ENCODE peak calls at places on chromosomes 13 and 19, in four cellular contexts. One of them, this sample, is unnamed.

GRCh38 chr13:98729526-98730057 is 22.9 kb downstream of the SLC15A1 start:
- DNase-seq in PC-3: no peak
- DNase-seq in thoracic aorta: no peak
- DNase-seq in psoas muscle: no peak
- DNase-seq in this sample: no peak

GRCh38 chr19:40147693-40148347 is 43.4 kb upstream of the MAP3K10 start:
- DNase-seq in PC-3: peak; percentile 50
- DNase-seq in psoas muscle: no peak
- DNase-seq in thoracic aorta: no peak
- DNase-seq in this sample: no peak

GRCh38 chr19:50518091-50519005 is 4.6 kb upstream of the ASPDH start:
- DNase-seq in thoracic aorta: no peak
- DNase-seq in psoas muscle: no peak
- DNase-seq in PC-3: no peak
- DNase-seq in this sample: no peak

GRCh38 chr19:7989071-7989575 is 16.3 kb downstream of the ELAVL1 start:
- DNase-seq in psoas muscle: no peak
- DNase-seq in thoracic aorta: no peak
- DNase-seq in PC-3: peak; percentile 84
- DNase-seq in this sample: no peak

GRCh38 chr13:110549795-110550160 is 11.7 kb downstream of the RAB20 start:
- DNase-seq in thoracic aorta: no peak
- DNase-seq in psoas muscle: no peak
- DNase-seq in PC-3: no peak
- DNase-seq in this sample: no peak

GRCh38 chr13:43284162-43284561 is 260.8 kb downstream of the DNAJC15 start:
- DNase-seq in psoas muscle: no peak
- DNase-seq in thoracic aorta: no peak
- DNase-seq in PC-3: peak; percentile 71
- DNase-seq in this sample: no peak

GRCh38 chr13:18951412-18951811 is 230.2 kb downstream of the TUBA3C start:
- DNase-seq in PC-3: no peak
- DNase-seq in thoracic aorta: no peak
- DNase-seq in psoas muscle: no peak
- DNase-seq in this sample: no peak

GRCh38 chr19:56692496-56692895 is 20.9 kb upstream of the ZNF835 start:
- DNase-seq in psoas muscle: no peak
- DNase-seq in PC-3: no peak
- DNase-seq in thoracic aorta: no peak
- DNase-seq in this sample: no peak

GRCh38 chr19:38143847-38144246 is 80.2 kb downstream of the DPF1 start:
- DNase-seq in thoracic aorta: no peak
- DNase-seq in psoas muscle: no peak
- DNase-seq in PC-3: no peak
- DNase-seq in this sample: no peak

GRCh38 chr13:73849292-73849691 is 284.9 kb downstream of the KLF12 start:
- DNase-seq in thoracic aorta: no peak
- DNase-seq in PC-3: peak; percentile 33
- DNase-seq in psoas muscle: no peak
- DNase-seq in this sample: no peak

GRCh38 chr13:110559429-110559943 is 2.0 kb downstream of the RAB20 start:
- DNase-seq in PC-3: peak; percentile 70
- DNase-seq in psoas muscle: no peak
- DNase-seq in thoracic aorta: no peak
- DNase-seq in this sample: peak; percentile 57

GRCh38 chr13:36352350-36352749 is 6.2 kb upstream of the SPART start:
- DNase-seq in thoracic aorta: no peak
- DNase-seq in PC-3: no peak
- DNase-seq in psoas muscle: no peak
- DNase-seq in this sample: no peak

GRCh38 chr19:18644144-18645034 is 7.6 kb downstream of the KLHL26 start:
- DNase-seq in PC-3: no peak
- DNase-seq in thoracic aorta: no peak
- DNase-seq in psoas muscle: no peak
- DNase-seq in this sample: no peak

GRCh38 chr13:19737844-19738557 is 44.7 kb downstream of the PSPC1 start:
- DNase-seq in psoas muscle: no peak
- DNase-seq in thoracic aorta: no peak
- DNase-seq in PC-3: no peak
- DNase-seq in this sample: no peak

GRCh38 chr13:97339019-97339988 is 94.7 kb upstream of the RAP2A start:
- DNase-seq in thoracic aorta: peak; percentile 38
- DNase-seq in psoas muscle: peak; percentile 44
- DNase-seq in PC-3: no peak
- DNase-seq in this sample: peak; percentile 54

GRCh38 chr13:41061914-41062837 is 867 bp downstream of the WBP4 start:
- DNase-seq in psoas muscle: no peak
- DNase-seq in thoracic aorta: no peak
- DNase-seq in PC-3: peak; percentile 44
- DNase-seq in this sample: no peak

GRCh38 chr13:76038920-76039716 is 403.0 kb downstream of the LMO7 start:
- DNase-seq in psoas muscle: no peak
- DNase-seq in PC-3: peak; percentile 3
- DNase-seq in thoracic aorta: no peak
- DNase-seq in this sample: no peak

GRCh38 chr19:49549045-49549444 is 21.2 kb downstream of the RCN3 start:
- DNase-seq in psoas muscle: no peak
- DNase-seq in thoracic aorta: no peak
- DNase-seq in PC-3: no peak
- DNase-seq in this sample: no peak

GRCh38 chr13:26941345-26942174 is 181.0 kb upstream of the GPR12 start:
- DNase-seq in PC-3: peak; percentile 69
- DNase-seq in psoas muscle: no peak
- DNase-seq in thoracic aorta: no peak
- DNase-seq in this sample: no peak

GRCh38 chr13:113748862-113749451 is 10.1 kb upstream of the TMEM255B start:
- DNase-seq in thoracic aorta: no peak
- DNase-seq in PC-3: no peak
- DNase-seq in psoas muscle: no peak
- DNase-seq in this sample: no peak

GRCh38 chr13:113794764-113795173 is 35.7 kb downstream of the TMEM255B start:
- DNase-seq in PC-3: no peak
- DNase-seq in thoracic aorta: no peak
- DNase-seq in psoas muscle: no peak
- DNase-seq in this sample: no peak

GRCh38 chr13:107459430-107459829 is 755.9 kb downstream of the LIG4 start:
- DNase-seq in psoas muscle: no peak
- DNase-seq in PC-3: no peak
- DNase-seq in thoracic aorta: no peak
- DNase-seq in this sample: no peak

GRCh38 chr13:19818223-19818842 is 35.6 kb upstream of the PSPC1 start:
- DNase-seq in psoas muscle: peak; percentile 15
- DNase-seq in thoracic aorta: no peak
- DNase-seq in PC-3: peak; percentile 25
- DNase-seq in this sample: peak; percentile 32

GRCh38 chr19:38799104-38799503 is 10.1 kb downstream of the LGALS7B start:
- DNase-seq in PC-3: peak; percentile 7
- DNase-seq in psoas muscle: no peak
- DNase-seq in thoracic aorta: no peak
- DNase-seq in this sample: no peak

GRCh38 chr13:29909975-29910674 is 59.7 kb upstream of the UBL3 start:
- DNase-seq in PC-3: peak; percentile 63
- DNase-seq in psoas muscle: no peak
- DNase-seq in thoracic aorta: no peak
- DNase-seq in this sample: peak; percentile 20

GRCh38 chr13:40052954-40053353 is 397.5 kb downstream of the COG6 start:
- DNase-seq in psoas muscle: no peak
- DNase-seq in PC-3: no peak
- DNase-seq in thoracic aorta: no peak
- DNase-seq in this sample: no peak
- H3K27me3 ChIP-seq in psoas muscle: no peaks in the 10 kb centered on the region
- H3K27me3 ChIP-seq in PC-3: no peaks in the 10 kb centered on the region
- H3K27me3 ChIP-seq in thoracic aorta: no peaks in the 10 kb centered on the region
- H3K27me3 ChIP-seq in this sample: peaks cover 5% of the 10 kb centered on the region

GRCh38 chr13:23667750-23668149 is 97.5 kb downstream of the TNFRSF19 start:
- DNase-seq in PC-3: no peak
- DNase-seq in psoas muscle: no peak
- DNase-seq in thoracic aorta: no peak
- DNase-seq in this sample: no peak
- TF ChIP-seq CTCF in PC-3: peak; percentile 52
- TF ChIP-seq CTCF in psoas muscle: no peak
- TF ChIP-seq CTCF in thoracic aorta: no peak
- TF ChIP-seq CTCF in this sample: no peak

DNA sequence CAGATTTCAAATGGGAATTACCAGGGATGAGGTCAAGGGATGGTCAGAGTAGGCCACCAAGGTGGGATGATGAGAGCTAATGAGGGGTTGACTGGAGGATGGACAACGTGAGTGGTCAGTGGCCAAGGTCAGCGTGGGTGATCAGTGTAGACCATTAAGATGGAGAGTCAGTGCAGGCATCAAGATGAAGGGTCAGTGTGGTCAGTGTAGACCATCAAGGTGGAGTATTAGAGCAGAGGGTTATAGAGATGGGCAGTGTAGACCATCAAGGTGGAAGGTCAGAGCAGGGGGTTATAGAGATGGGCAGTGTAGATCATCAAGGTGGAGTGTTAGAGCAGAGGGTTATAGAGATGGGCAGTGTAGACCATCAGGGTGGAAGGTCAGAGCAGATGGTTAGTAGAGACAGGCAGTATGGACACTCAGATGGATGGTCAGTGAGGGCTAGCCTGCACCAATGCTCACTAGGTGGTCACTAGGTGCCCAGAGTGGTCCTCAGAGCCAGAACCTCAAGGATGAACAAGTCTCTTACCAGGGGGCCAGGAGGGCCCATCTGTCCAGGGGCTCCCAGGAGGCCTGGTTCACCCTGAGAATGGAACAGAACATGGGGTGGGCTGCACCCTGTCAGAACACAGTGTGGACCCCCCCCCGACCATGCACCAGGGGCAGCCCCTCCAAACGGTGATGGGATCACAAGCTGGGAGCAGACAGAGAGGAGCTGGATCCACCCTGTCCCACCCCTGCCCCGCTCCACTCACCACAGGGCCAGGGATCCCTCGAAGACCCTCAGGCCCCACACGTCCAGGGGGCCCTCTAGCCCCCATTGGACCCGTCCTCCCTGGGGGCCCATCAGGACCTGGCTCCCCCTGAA is 32.7 kb upstream of the OLFM2 start:
- DNase-seq in PC-3: no peak
- DNase-seq in psoas muscle: no peak
- DNase-seq in thoracic aorta: no peak
- DNase-seq in this sample: no peak
- H3K27me3 ChIP-seq in PC-3: peaks cover 33% of the 10 kb centered on the region
- H3K27me3 ChIP-seq in psoas muscle: peaks cover 6% of the 10 kb centered on the region
- H3K27me3 ChIP-seq in thoracic aorta: no peaks in the 10 kb centered on the region
- H3K27me3 ChIP-seq in this sample: peaks cover 63% of the 10 kb centered on the region

GRCh38 chr13:50268500-50268899 is 253.3 kb downstream of the KCNRG start:
- DNase-seq in thoracic aorta: no peak
- DNase-seq in psoas muscle: no peak
- DNase-seq in PC-3: no peak
- DNase-seq in this sample: no peak
- TF ChIP-seq CTCF in thoracic aorta: no peak
- TF ChIP-seq CTCF in psoas muscle: no peak
- TF ChIP-seq CTCF in PC-3: peak; percentile 40
- TF ChIP-seq CTCF in this sample: no peak

DNA sequence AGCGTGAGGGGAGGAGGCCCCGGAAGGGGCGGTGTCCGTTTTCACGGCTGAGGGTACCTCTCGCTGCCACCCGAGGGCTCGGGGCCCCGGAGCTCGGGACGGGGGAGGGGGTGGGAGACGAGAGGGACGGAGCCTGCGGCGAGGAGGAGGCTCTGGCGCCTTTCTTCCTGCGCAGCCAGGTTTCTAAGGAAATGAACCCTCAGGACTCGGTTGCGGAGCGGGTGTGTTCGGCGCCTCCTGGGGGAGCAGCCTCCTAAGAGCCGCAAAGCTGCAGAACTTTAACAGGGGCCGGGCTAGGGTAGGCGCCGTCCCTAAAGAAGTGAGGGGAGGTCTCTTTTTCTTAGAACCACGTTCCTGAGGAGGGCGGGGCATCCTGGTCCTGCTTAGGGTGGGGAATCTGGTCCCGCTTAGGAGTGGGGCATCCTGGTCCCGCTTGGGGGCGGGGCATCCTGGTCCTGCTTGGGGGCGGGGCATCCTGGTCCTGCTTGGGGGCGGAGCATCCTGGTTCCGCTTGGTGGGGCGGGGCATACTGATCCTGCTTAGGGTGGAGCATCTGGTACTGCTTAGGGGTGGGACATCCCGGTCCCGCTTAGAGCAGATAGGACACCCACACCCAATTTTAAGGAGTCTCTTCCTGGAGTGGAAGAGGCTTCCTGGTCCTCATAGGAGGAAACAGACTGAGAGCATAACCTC is 6.2 kb downstream of the SYT5 start:
- DNase-seq in PC-3: peak; percentile 85
- DNase-seq in thoracic aorta: no peak
- DNase-seq in psoas muscle: peak; percentile 53
- DNase-seq in this sample: peak; percentile 63
- H3K27me3 ChIP-seq in PC-3: no peaks in the 10 kb centered on the region
- H3K27me3 ChIP-seq in thoracic aorta: peaks cover 34% of the 10 kb centered on the region
- H3K27me3 ChIP-seq in psoas muscle: peaks cover 96% of the 10 kb centered on the region
- H3K27me3 ChIP-seq in this sample: peaks cover 99% of the 10 kb centered on the region

GRCh38 chr13:69935043-69935442 is 172.6 kb upstream of the ATXN8OS start:
- DNase-seq in thoracic aorta: no peak
- DNase-seq in psoas muscle: no peak
- DNase-seq in PC-3: peak; percentile 44
- DNase-seq in this sample: no peak
- TF ChIP-seq CTCF in thoracic aorta: no peak
- TF ChIP-seq CTCF in psoas muscle: no peak
- TF ChIP-seq CTCF in PC-3: peak; percentile 58
- TF ChIP-seq CTCF in this sample: no peak

GRCh38 chr19:48393559-48394330 is at the start of gene GRIN2D:
- DNase-seq in PC-3: peak; percentile 26
- DNase-seq in psoas muscle: no peak
- DNase-seq in thoracic aorta: no peak
- DNase-seq in this sample: no peak
- H3K27me3 ChIP-seq in PC-3: no peaks in the 10 kb centered on the region
- H3K27me3 ChIP-seq in psoas muscle: peaks cover 56% of the 10 kb centered on the region
- H3K27me3 ChIP-seq in thoracic aorta: peaks cover 21% of the 10 kb centered on the region
- H3K27me3 ChIP-seq in this sample: peaks cover 64% of the 10 kb centered on the region

This sample was measured in left ventricle myocardium inferior.